ENCODE peak calls at places on chromosomes 5 and 9, in four cellular contexts. One of them, this sample, is unnamed.
A peak's percentile ranks its signal among the peaks of the same experiment; 100 is the strongest.

GRCh38 chr5:136043968-136044610 is 15.3 kb downstream of the TGFBI start:
- DNase-seq in Panc1: no peak
- DNase-seq in testis: no peak
- DNase-seq in T47D: no peak
- DNase-seq in this sample: no peak

GRCh38 chr9:134955801-134956200 is 38.1 kb upstream of the FCN1 start:
- DNase-seq in Panc1: no peak
- DNase-seq in testis: no peak
- DNase-seq in T47D: no peak
- DNase-seq in this sample: no peak

GRCh38 chr9:81673310-81673709 is 16.0 kb downstream of the TLE1 start:
- DNase-seq in Panc1: no peak
- DNase-seq in T47D: no peak
- DNase-seq in testis: no peak
- DNase-seq in this sample: no peak

GRCh38 chr5:16913187-16913839 is 22.8 kb downstream of the MYO10 start:
- DNase-seq in T47D: no peak
- DNase-seq in testis: no peak
- DNase-seq in Panc1: no peak
- DNase-seq in this sample: no peak

GRCh38 chr9:79573697-79573976 is 1.9 kb downstream of the TLE4 start:
- DNase-seq in T47D: no peak
- DNase-seq in Panc1: no peak
- DNase-seq in testis: no peak
- DNase-seq in this sample: no peak

GRCh38 chr5:138536665-138537315 is 6.2 kb downstream of the ETF1 start:
- DNase-seq in testis: no peak
- DNase-seq in T47D: no peak
- DNase-seq in Panc1: no peak
- DNase-seq in this sample: peak; percentile 32

GRCh38 chr5:54254482-54255198 is 55.7 kb downstream of the ARL15 start:
- DNase-seq in Panc1: no peak
- DNase-seq in T47D: no peak
- DNase-seq in testis: no peak
- DNase-seq in this sample: no peak

GRCh38 chr9:91066856-91067255 is 265.2 kb downstream of the SYK start:
- DNase-seq in T47D: no peak
- DNase-seq in Panc1: no peak
- DNase-seq in testis: no peak
- DNase-seq in this sample: no peak

GRCh38 chr5:145347026-145347616 is 488.0 kb downstream of the PRELID2 start:
- DNase-seq in testis: peak; percentile 22
- DNase-seq in Panc1: no peak
- DNase-seq in T47D: peak; percentile 17
- DNase-seq in this sample: peak; percentile 41

GRCh38 chr9:125600194-125600593 is 106.8 kb downstream of the MAPKAP1 start:
- DNase-seq in T47D: no peak
- DNase-seq in Panc1: no peak
- DNase-seq in testis: peak; percentile 35
- DNase-seq in this sample: peak; percentile 71

GRCh38 chr9:28774433-28775029 is 1201.2 kb upstream of the C9orf72 start:
- DNase-seq in Panc1: no peak
- DNase-seq in T47D: no peak
- DNase-seq in testis: no peak
- DNase-seq in this sample: peak; percentile 1

GRCh38 chr9:132169672-132170392 is 8.0 kb downstream of the NTNG2 start:
- DNase-seq in testis: peak; percentile 82
- DNase-seq in T47D: peak; percentile 56
- DNase-seq in Panc1: no peak
- DNase-seq in this sample: peak; percentile 62

GRCh38 chr5:59356813-59357381 is 536.6 kb downstream of the PDE4D start:
- DNase-seq in testis: peak; percentile 23
- DNase-seq in T47D: no peak
- DNase-seq in Panc1: no peak
- DNase-seq in this sample: no peak

GRCh38 chr5:122358382-122358990 is 46.4 kb downstream of the SNCAIP start:
- DNase-seq in Panc1: no peak
- DNase-seq in testis: no peak
- DNase-seq in T47D: no peak
- DNase-seq in this sample: no peak

GRCh38 chr9:98962861-98963260 is 19.2 kb downstream of the COL15A1 start:
- DNase-seq in Panc1: no peak
- DNase-seq in T47D: no peak
- DNase-seq in testis: no peak
- DNase-seq in this sample: no peak

GRCh38 chr5:125538469-125538868 is 792.0 kb upstream of the ZNF608 start:
- DNase-seq in testis: no peak
- DNase-seq in Panc1: no peak
- DNase-seq in T47D: no peak
- DNase-seq in this sample: no peak